ENCODE peak calls at places on chromosomes 13 and 19, in seven cellular contexts. M is astrocyte of the spinal cord, C is AG10803, J is mesothelial cell of epicardium, P is nephron progenitor cell, W is heart left ventricle, Q is BJ. I is an unnamed sample.

GRCh38 chr13:33150146-33150545 is 133.9 kb downstream of the KL start:
- DNase-seq in M (peak), C (no peak), J (no peak), P (no peak), W (no peak), Q (no peak), I (no peak)

GRCh38 chr19:39407394-39407643 is 672 bp downstream of the ZFP36 start:
- DNase-seq in M (no peak), C (peak), J (no peak), P (no peak), W (peak), Q (no peak), I (no peak)

GRCh38 chr19:501646-502045 is 5.4 kb downstream of the MADCAM1 start:
- DNase-seq in M (no peak), C (no peak), J (no peak), P (no peak), W (no peak), Q (no peak), I (no peak)

GRCh38 chr13:96730676-96731075 is 263.6 kb downstream of the OXGR1 start:
- DNase-seq in M (no peak), C (no peak), J (no peak), P (no peak), W (no peak), Q (no peak), I (no peak)

GRCh38 chr19:14300281-14300680 is 81.0 kb upstream of the ADGRE5 start:
- DNase-seq in M (no peak), C (no peak), J (no peak), P (no peak), W (no peak), Q (no peak), I (no peak)

GRCh38 chr13:73902296-73902695 is 231.9 kb downstream of the KLF12 start:
- DNase-seq in M (no peak), C (no peak), J (no peak), P (no peak), W (no peak), Q (no peak), I (no peak)

GRCh38 chr19:55654323-55654832 is 457 bp upstream of the U2AF2 start:
- DNase-seq in M (peak), C (peak), J (peak), P (peak), W (peak), Q (peak), I (no peak)

GRCh38 chr19:11479470-11480080 is 1.3 kb downstream of the ELAVL3 start:
- DNase-seq in M (no peak), C (no peak), J (no peak), P (peak), W (no peak), Q (no peak), I (no peak)

GRCh38 chr19:5561559-5561958 is 6.2 kb downstream of the TINCR start:
- DNase-seq in M (no peak), C (no peak), J (no peak), P (no peak), W (no peak), Q (no peak), I (no peak)

GRCh38 chr13:34207334-34207733 is 389.4 kb downstream of the RFC3 start:
- DNase-seq in M (peak), C (peak), J (no peak), P (no peak), W (no peak), Q (peak), I (no peak)

GRCh38 chr13:47420568-47420967 is 523.7 kb upstream of the HTR2A start:
- DNase-seq in M (no peak), C (peak), J (no peak), P (no peak), W (no peak), Q (no peak), I (no peak)

GRCh38 chr13:75480691-75481175 is 1.2 kb downstream of the TBC1D4 start:
- DNase-seq in M (peak), C (peak), J (peak), P (peak), W (peak), Q (no peak), I (no peak)

GRCh38 chr19:19662866-19663291 is 597 bp downstream of the ATP13A1 start:
- DNase-seq in M (no peak), C (no peak), J (no peak), P (no peak), W (no peak), Q (no peak), I (no peak)

GRCh38 chr19:50047686-50048085 is 21.9 kb downstream of the ZNF473 start:
- DNase-seq in M (no peak), C (peak), J (no peak), P (no peak), W (no peak), Q (no peak), I (no peak)

GRCh38 chr19:29586401-29586800 is 19.7 kb upstream of the POP4 start:
- DNase-seq in M (no peak), C (peak), J (no peak), P (no peak), W (no peak), Q (no peak), I (no peak)

GRCh38 chr13:50512602-50513527 is 330.6 kb downstream of the DLEU7 start:
- DNase-seq in M (peak), C (peak), J (no peak), P (peak), W (peak), Q (no peak), I (peak)

GRCh38 chr13:40433577-40433976 is 232.9 kb downstream of the FOXO1 start:
- DNase-seq in M (no peak), C (no peak), J (no peak), P (no peak), W (no peak), Q (no peak), I (no peak)

GRCh38 chr13:68995972-68996670 is 1111.5 kb upstream of the ATXN8OS start:
- DNase-seq in M (no peak), C (no peak), J (no peak), P (no peak), W (no peak), Q (no peak), I (no peak)

GRCh38 chr13:113981201-113981605 is 7.3 kb upstream of the C13orf46 start:
- DNase-seq in M (peak), C (no peak), J (no peak), P (no peak), W (peak), Q (no peak), I (no peak)

GRCh38 chr13:40668335-40668734 is 1.9 kb upstream of the FOXO1 start:
- DNase-seq in M (no peak), C (no peak), J (no peak), P (peak), W (peak), Q (no peak), I (no peak)

GRCh38 chr13:24134772-24135171 is 25.7 kb upstream of the SPATA13 start:
- DNase-seq in M (no peak), C (peak), J (no peak), P (no peak), W (no peak), Q (no peak), I (no peak)

GRCh38 chr13:29428310-29428991 is 167.0 kb downstream of the SLC7A1 start:
- DNase-seq in M (no peak), C (no peak), J (no peak), P (peak), W (peak), Q (no peak), I (no peak)

GRCh38 chr19:53161123-53161522 is 2.3 kb upstream of the ZNF347 start:
- DNase-seq in M (no peak), C (no peak), J (no peak), P (no peak), W (no peak), Q (no peak), I (no peak)

GRCh38 chr19:41753159-41753558 is 2.2 kb upstream of the CEACAM6 start:
- DNase-seq in M (no peak), C (peak), J (no peak), P (peak), W (no peak), Q (no peak), I (peak)

GRCh38 chr19:50555447-50556235 is 12.6 kb downstream of the LRRC4B start:
- DNase-seq in M (no peak), C (no peak), J (no peak), P (no peak), W (no peak), Q (no peak), I (no peak)

GRCh38 chr19:723714-724113 is 15.0 kb downstream of the PALM start:
- DNase-seq in M (no peak), C (no peak), J (no peak), P (no peak), W (no peak), Q (no peak), I (no peak)

GRCh38 chr13:51041126-51041525 is 69.9 kb downstream of the C13orf42 start:
- DNase-seq in M (no peak), C (peak), J (no peak), P (no peak), W (no peak), Q (no peak), I (no peak)

GRCh38 chr13:22080832-22081231 is 410.0 kb downstream of the FGF9 start:
- DNase-seq in M (no peak), C (no peak), J (no peak), P (no peak), W (no peak), Q (no peak), I (no peak)

GRCh38 chr13:79393564-79394249 is 12.3 kb downstream of the RBM26 start:
- DNase-seq in M (no peak), C (no peak), J (no peak), P (peak), W (no peak), Q (no peak), I (peak)

GRCh38 chr19:52941941-52942370 is 18.7 kb upstream of the ZNF888 start:
- DNase-seq in M (peak), C (peak), J (no peak), P (peak), W (no peak), Q (no peak), I (peak)

GRCh38 chr13:110885516-110885915 is 29.4 kb downstream of the ANKRD10 start:
- DNase-seq in M (no peak), C (no peak), J (no peak), P (no peak), W (no peak), Q (no peak), I (no peak)

GRCh38 chr19:53553865-53554791 is 16.2 kb downstream of the ZNF331 start:
- DNase-seq in M (peak), C (peak), J (no peak), P (no peak), W (peak), Q (peak), I (peak)

GRCh38 chr13:91291078-91291477 is 56.4 kb upstream of the MIR17HG start:
- DNase-seq in M (no peak), C (no peak), J (no peak), P (no peak), W (no peak), Q (no peak), I (no peak)

GRCh38 chr13:51590231-51590630 is 6.0 kb downstream of the WDFY2 start:
- DNase-seq in M (no peak), C (no peak), J (no peak), P (no peak), W (no peak), Q (no peak), I (no peak)

GRCh38 chr13:48258002-48258401 is 25.0 kb downstream of the ITM2B start:
- DNase-seq in M (no peak), C (no peak), J (no peak), P (no peak), W (no peak), Q (no peak), I (no peak)

GRCh38 chr13:64441740-64442139 is 2788.4 kb downstream of the PCDH9 start:
- DNase-seq in M (no peak), C (no peak), J (no peak), P (no peak), W (no peak), Q (no peak), I (no peak)

DNA sequence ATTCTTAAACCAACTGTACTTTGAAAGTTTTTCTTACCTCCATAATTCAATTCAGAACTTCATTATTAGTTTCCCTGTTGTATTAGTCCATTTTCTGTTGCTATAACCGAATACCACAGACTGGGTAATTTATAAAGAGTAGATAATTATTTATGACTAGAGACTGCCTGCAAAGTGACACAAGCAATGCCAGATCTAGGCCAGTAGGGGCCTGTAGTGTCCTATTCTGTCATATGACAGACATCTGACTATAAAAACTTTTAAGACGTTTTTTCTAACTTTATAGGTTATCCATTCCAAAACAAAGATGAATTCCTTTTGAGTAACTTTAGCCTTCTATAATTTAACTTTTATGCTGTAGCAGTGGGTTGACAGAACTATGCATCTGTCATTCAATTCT is 2783.8 kb downstream of the PCDH9 start:
- DNase-seq in M (no peak), C (no peak), J (no peak), P (no peak), W (no peak), Q (no peak), I (no peak)
- TF ChIP-seq CTCF in M (peak), C (peak), J (no peak), P (peak), W (no peak), Q (peak), I (no peak)

GRCh38 chr19:47157455-47158321 is 27.1 kb downstream of the SAE1 start:
- DNase-seq in M (peak), C (peak), J (no peak), P (peak), W (peak), Q (no peak), I (no peak)
- TF ChIP-seq CTCF in M (peak), C (peak), J (peak), P (no peak), W (no peak), Q (no peak), I (no peak)

GRCh38 chr13:26061947-26062346 is 10.1 kb upstream of the SHISA2 start:
- DNase-seq in M (peak), C (peak), J (no peak), P (no peak), W (no peak), Q (peak), I (no peak)

GRCh38 chr13:26067601-26068000 is 15.8 kb upstream of the SHISA2 start:
- DNase-seq in M (no peak), C (no peak), J (no peak), P (no peak), W (no peak), Q (no peak), I (no peak)

GRCh38 chr13:26060366-26060765 is 8.6 kb upstream of the SHISA2 start:
- DNase-seq in M (no peak), C (no peak), J (no peak), P (no peak), W (no peak), Q (no peak), I (no peak)

GRCh38 chr13:26058704-26059103 is 6.9 kb upstream of the SHISA2 start:
- DNase-seq in M (no peak), C (no peak), J (no peak), P (no peak), W (no peak), Q (no peak), I (no peak)

GRCh38 chr13:26062853-26063444 is 11.1 kb upstream of the SHISA2 start:
- DNase-seq in M (peak), C (peak), J (no peak), P (peak), W (no peak), Q (no peak), I (no peak)
- TF ChIP-seq CTCF in M (peak), C (peak), J (peak), P (peak), W (peak), Q (peak), I (no peak)

DNA sequence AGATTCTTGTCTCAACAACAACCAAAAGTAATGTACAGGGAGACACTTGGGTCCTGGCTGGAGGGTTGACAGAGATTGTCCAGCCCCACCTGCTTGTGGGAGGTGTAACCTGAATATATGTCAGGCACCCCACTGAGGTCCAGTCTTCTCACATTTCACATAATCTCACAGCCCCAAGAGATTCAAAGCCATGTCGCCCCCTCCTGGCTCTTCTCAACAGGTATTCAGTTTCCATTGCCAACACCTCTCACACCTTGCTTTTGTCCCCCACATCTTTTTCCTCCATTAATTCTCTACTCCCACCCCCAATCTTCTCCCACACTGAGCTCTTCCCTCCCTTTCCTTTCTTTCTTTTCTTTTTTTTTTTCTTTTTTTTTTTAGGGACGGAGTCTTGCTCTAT is 11.2 kb downstream of the UNC13A start:
- DNase-seq in M (no peak), C (no peak), J (no peak), P (no peak), W (no peak), Q (no peak), I (no peak)
- TF ChIP-seq CTCF in M (peak), C (no peak), J (no peak), P (no peak), W (no peak), Q (no peak), I (no peak)

DNA sequence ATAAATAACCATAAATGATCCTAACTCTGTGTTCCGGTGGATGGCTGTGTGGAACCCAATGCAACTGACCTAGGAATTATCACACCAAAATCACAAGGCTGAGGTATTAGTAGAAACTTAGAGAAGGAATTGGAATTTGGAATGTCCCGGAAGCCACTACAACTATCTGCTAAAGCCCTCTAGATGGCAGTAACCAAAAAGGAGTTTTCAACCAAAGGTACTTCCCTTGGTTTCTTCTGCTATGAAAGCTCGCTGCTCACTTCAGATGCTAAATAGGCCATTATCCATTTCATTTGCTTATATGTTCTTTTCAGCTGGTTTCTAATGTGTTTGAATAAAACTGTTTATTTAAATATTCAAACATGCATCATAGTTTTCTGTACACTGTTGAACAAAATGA is 1589.1 kb upstream of the SPRY2 start:
- DNase-seq in M (peak), C (no peak), J (no peak), P (no peak), W (no peak), Q (no peak), I (no peak)
- TF ChIP-seq CTCF in M (peak), C (no peak), J (no peak), P (peak), W (no peak), Q (peak), I (no peak)

GRCh38 chr13:108155185-108156106 is 59.9 kb downstream of the LIG4 start:
- DNase-seq in M (peak), C (peak), J (no peak), P (peak), W (no peak), Q (no peak), I (peak)
- TF ChIP-seq CTCF in M (peak), C (peak), J (peak), P (peak), W (peak), Q (peak), I (peak)

I was measured in activated B cell treated with CpG ODN at 0.5 μM for 24 hours.